ENCODE peak calls at places on chromosome 15, in ten cellular contexts. W is stimulated activated CD4-positive, alpha-beta T cell treated with anti-CD3 and anti-CD28 coated beads, TNF-alpha, amount 100 ng/mL, for 1 hour; T is NCI-H2081; I is CD8-positive, alpha-beta T cell; G is T-helper 17 cell; V is Peyer's patch; D is dermis microvascular lymphatic vessel endothelial cell; X is ureter; N is neural crest cell; R is fibroblast of lung. F is an unnamed sample.

GRCh38 chr15:39321977-39322376 is 258.9 kb upstream of the THBS1 start:
- DNase-seq in W (no peak), T (no peak), R (peak; percentile 76), I (no peak), G (no peak), X (no peak), V (no peak), N (no peak), D (no peak), F (no peak)

GRCh38 chr15:82133251-82133650 is 87.4 kb upstream of the MEX3B start:
- DNase-seq in I (no peak), R (no peak), G (no peak), T (no peak), W (no peak), N (no peak), X (no peak), V (no peak), D (no peak), F (no peak)

GRCh38 chr15:60635507-60636352 is 156.8 kb upstream of the ICE2 start:
- DNase-seq in T (no peak), V (no peak), R (peak; percentile 36), X (no peak), G (no peak), N (no peak), D (no peak), I (no peak), W (no peak), F (no peak)

GRCh38 chr15:44340410-44340809 is 51.9 kb downstream of the GOLM2 start:
- DNase-seq in T (no peak), I (no peak), V (no peak), X (no peak), D (no peak), W (no peak), G (no peak), R (peak; percentile 94), N (no peak), F (no peak)

GRCh38 chr15:66456211-66456610 is 41.4 kb downstream of the SNAPC5 start:
- DNase-seq in R (peak; percentile 17), V (no peak), G (no peak), T (no peak), N (no peak), W (no peak), D (no peak), I (no peak), X (no peak), F (no peak)

GRCh38 chr15:83503595-83504364 is 56.6 kb downstream of the SH3GL3 start:
- DNase-seq in D (no peak), W (no peak), G (no peak), R (no peak), T (no peak), X (no peak), V (no peak), N (no peak), I (no peak), F (no peak)

GRCh38 chr15:50884583-50884982 is 23.9 kb upstream of the AP4E1 start:
- DNase-seq in I (no peak), N (no peak), V (no peak), X (no peak), T (no peak), D (no peak), G (no peak), W (no peak), R (peak; percentile 64), F (no peak)

GRCh38 chr15:78675617-78676360 is 34.8 kb upstream of the CHRNB4 start:
- DNase-seq in T (no peak), D (no peak), R (no peak), N (no peak), I (no peak), G (no peak), X (no peak), W (no peak), V (no peak), F (peak; percentile 17)

GRCh38 chr15:96170616-96171270 is 159.8 kb upstream of the NR2F2 start:
- DNase-seq in D (no peak), W (no peak), I (no peak), N (no peak), V (no peak), T (no peak), X (no peak), G (no peak), R (no peak), F (no peak)

GRCh38 chr15:85955501-85956391 is 123.9 kb upstream of the AGBL1 start:
- DNase-seq in W (no peak), X (no peak), D (no peak), I (no peak), T (no peak), V (no peak), R (peak; percentile 93), G (no peak), N (no peak), F (no peak)

GRCh38 chr15:65008989-65009388 is 19.3 kb upstream of the SPG21 start:
- DNase-seq in W (no peak), I (no peak), T (no peak), X (no peak), D (no peak), G (no peak), N (no peak), R (no peak), V (no peak), F (no peak)